ENCODE peak calls at places on chromosomes 6 and 20, in nine cellular contexts. D, T, Z, F, G, B, J, E and H are unnamed samples.

GRCh38 chr6:138405816-138406403 is 1.9 kb downstream of the HEBP2 start:
- DNase-seq in G (no peak), T (no peak), F (no peak), D (no peak), J (no peak), Z (no peak), B (no peak), E (no peak), H (no peak)

GRCh38 chr6:52109073-52109635 is 21.7 kb upstream of the PKHD1 start:
- DNase-seq in E (no peak), T (no peak), J (no peak), D (no peak), F (no peak), Z (no peak), G (no peak), B (no peak), H (no peak)

GRCh38 chr6:63636516-63636968 is 940 bp downstream of the PHF3 start:
- DNase-seq in G (peak; percentile 18), Z (peak; percentile 23), J (no peak), T (no peak), F (peak; percentile 49), E (peak; percentile 61), B (peak; percentile 26), D (peak; percentile 24), H (no peak)

GRCh38 chr20:18543932-18544331 is 23.3 kb upstream of the SMIM26 start:
- DNase-seq in G (no peak), T (peak; percentile 94), Z (peak; percentile 89), E (peak; percentile 99), B (no peak), D (no peak), J (no peak), F (no peak), H (no peak)

GRCh38 chr6:121595646-121596045 is 160.2 kb downstream of the GJA1 start:
- DNase-seq in F (no peak), J (no peak), B (no peak), T (no peak), G (no peak), D (no peak), Z (no peak), E (no peak), H (no peak)

GRCh38 chr6:139763468-139764214 is 389.2 kb upstream of the CITED2 start:
- DNase-seq in B (no peak), E (no peak), T (no peak), J (peak; percentile 53), D (no peak), Z (no peak), G (no peak), F (no peak), H (no peak)

GRCh38 chr6:87297115-87297514 is 25.3 kb upstream of the SMIM8 start:
- DNase-seq in E (no peak), D (no peak), Z (no peak), J (no peak), B (no peak), F (no peak), T (no peak), G (peak; percentile 40), H (no peak)

GRCh38 chr6:21476054-21476552 is 117.4 kb upstream of the SOX4 start:
- DNase-seq in T (peak; percentile 26), Z (no peak), D (no peak), J (no peak), F (no peak), E (no peak), G (no peak), B (no peak), H (no peak)

GRCh38 chr6:32622545-32623401 is 14.4 kb upstream of the HLA-DQA1 start:
- DNase-seq in T (peak; percentile 24), B (peak; percentile 15), F (peak; percentile 10), J (no peak), D (no peak), E (peak; percentile 1), Z (no peak), G (no peak), H (peak; percentile 6)

GRCh38 chr6:153032255-153032882 is 29.9 kb upstream of the MTRF1L start:
- DNase-seq in J (peak; percentile 51), E (peak; percentile 51), T (no peak), Z (no peak), F (no peak), B (no peak), D (peak; percentile 39), G (no peak), H (peak; percentile 71)

GRCh38 chr6:7157752-7158616 is 50.2 kb downstream of the RREB1 start:
- DNase-seq in J (no peak), B (no peak), D (no peak), T (no peak), F (no peak), E (no peak), G (no peak), Z (no peak), H (no peak)

GRCh38 chr6:87574237-87574636 is 15.6 kb downstream of the RARS2 start:
- DNase-seq in Z (peak; percentile 94), J (no peak), B (no peak), G (no peak), D (no peak), F (no peak), E (peak; percentile 3), T (no peak), H (no peak)

GRCh38 chr6:5453531-5453930 is 192.2 kb downstream of the FARS2 start:
- DNase-seq in Z (no peak), B (no peak), E (no peak), J (no peak), T (peak; percentile 62), F (no peak), D (no peak), G (no peak), H (no peak)

GRCh38 chr20:63161176-63161651 is 54.7 kb downstream of the YTHDF1 start:
- DNase-seq in Z (no peak), B (no peak), D (no peak), T (no peak), G (no peak), J (no peak), F (no peak), E (no peak), H (no peak)

GRCh38 chr6:31597006-31597405 is 4.2 kb upstream of the NCR3 start:
- DNase-seq in J (no peak), G (peak; percentile 32), F (no peak), T (no peak), B (no peak), E (peak; percentile 13), Z (no peak), D (peak; percentile 9), H (no peak)

GRCh38 chr6:135147637-135148592 is 33.2 kb upstream of the MYB start:
- DNase-seq in G (peak; percentile 2), D (no peak), J (no peak), T (no peak), Z (no peak), E (no peak), F (no peak), B (no peak), H (no peak)

GRCh38 chr20:44651507-44652373 is at the start of gene ADA:
- DNase-seq in J (no peak), B (peak; percentile 65), G (peak; percentile 25), Z (peak; percentile 34), T (peak; percentile 73), E (peak; percentile 72), D (peak; percentile 64), F (no peak), H (no peak)

GRCh38 chr20:38271609-38272120 is 11.1 kb upstream of the KIAA1755 start:
- DNase-seq in F (no peak), B (no peak), Z (no peak), D (no peak), G (no peak), T (no peak), E (no peak), J (no peak), H (no peak)

GRCh38 chr6:131524695-131525336 is 48.2 kb upstream of the ARG1 start:
- DNase-seq in J (no peak), D (no peak), E (no peak), Z (no peak), T (no peak), B (no peak), G (no peak), F (no peak), H (no peak)

GRCh38 chr20:52179331-52180166 is 12.0 kb downstream of the ZFP64 start:
- DNase-seq in B (no peak), F (no peak), J (no peak), T (no peak), G (no peak), E (no peak), D (no peak), Z (no peak), H (no peak)

GRCh38 chr20:24769878-24770627 is 179.0 kb upstream of the CST7 start:
- DNase-seq in E (no peak), J (no peak), D (no peak), Z (no peak), T (no peak), G (no peak), F (no peak), B (no peak), H (no peak)

GRCh38 chr20:5070570-5070969 is 49.2 kb downstream of the PCNA start:
- DNase-seq in D (no peak), F (no peak), E (peak; percentile 29), B (no peak), G (no peak), Z (peak; percentile 17), T (no peak), J (no peak), H (no peak)

GRCh38 chr20:60851826-60852704 is 400.0 kb upstream of the CDH4 start:
- DNase-seq in D (peak; percentile 2), Z (peak; percentile 33), B (peak; percentile 17), G (no peak), E (peak; percentile 32), J (no peak), F (no peak), T (no peak), H (no peak)

GRCh38 chr6:127900935-127901334 is at the start of gene THEMIS:
- DNase-seq in J (no peak), G (no peak), E (no peak), F (no peak), T (no peak), D (no peak), B (no peak), Z (no peak), H (no peak)

GRCh38 chr6:4774296-4774695 is 1.9 kb upstream of the CDYL start:
- DNase-seq in Z (no peak), E (no peak), D (no peak), G (no peak), F (no peak), B (no peak), J (no peak), T (no peak), H (no peak)

GRCh38 chr6:163667372-163668060 is 253.0 kb downstream of the QKI start:
- DNase-seq in B (no peak), F (no peak), G (peak; percentile 14), D (no peak), J (no peak), T (no peak), E (no peak), Z (no peak), H (no peak)

GRCh38 chr20:17503501-17504325 is 27.5 kb downstream of the BFSP1 start:
- DNase-seq in Z (no peak), T (no peak), J (no peak), E (no peak), F (no peak), D (no peak), G (no peak), B (no peak), H (no peak)

GRCh38 chr6:119627908-119628669 is 278.5 kb upstream of the MAN1A1 start:
- DNase-seq in G (no peak), D (peak; percentile 27), T (no peak), Z (no peak), F (no peak), B (no peak), E (no peak), J (no peak), H (no peak)

GRCh38 chr20:44911264-44911921 is 1.5 kb downstream of the PABPC1L start:
- DNase-seq in T (peak; percentile 74), Z (peak; percentile 17), E (peak; percentile 49), J (no peak), G (peak; percentile 27), B (peak; percentile 70), F (peak; percentile 50), D (peak; percentile 71), H (peak; percentile 51)